ENCODE peak calls at places on chromosomes 7 and 10, in six cellular contexts. F is ovary, A is body of pancreas, X is HCT116, Q is A549, H is gastrocnemius medialis. Y is an unnamed sample.

GRCh38 chr10:103265712-103266329 is 11.1 kb upstream of the INA start:
- DNase-seq in H (no peak), F (peak), X (peak), A (peak), Q (peak), Y (no peak)

GRCh38 chr10:115909037-115909436 is 364.0 kb downstream of the GFRA1 start:
- DNase-seq in H (no peak), F (no peak), X (no peak), A (no peak), Q (no peak), Y (no peak)

GRCh38 chr7:156666368-156667109 is 26.0 kb downstream of the RNF32 start:
- DNase-seq in A (no peak), X (no peak), F (no peak), H (no peak), Q (no peak), Y (no peak)

GRCh38 chr7:33725641-33726040 is 179.7 kb upstream of the BMPER start:
- DNase-seq in F (no peak), H (no peak), Q (no peak), X (no peak), A (no peak), Y (no peak)

GRCh38 chr10:90977855-90978486 is 57.1 kb upstream of the ANKRD1 start:
- DNase-seq in F (no peak), X (no peak), A (no peak), H (no peak), Q (no peak), Y (no peak)

GRCh38 chr7:108650487-108650886 is 80.8 kb downstream of the DNAJB9 start:
- DNase-seq in F (no peak), H (no peak), A (no peak), X (no peak), Q (no peak), Y (no peak)

GRCh38 chr10:63165249-63165648 is 32.1 kb downstream of the NRBF2 start:
- DNase-seq in F (no peak), X (no peak), A (no peak), H (no peak), Q (no peak), Y (no peak)

GRCh38 chr7:151756076-151756731 is 120.7 kb downstream of the PRKAG2 start:
- DNase-seq in X (peak), H (no peak), A (no peak), Q (no peak), F (no peak), Y (no peak)

GRCh38 chr10:75099952-75100763 is 11.3 kb upstream of the SAMD8 start:
- DNase-seq in A (peak), Q (peak), X (peak), F (peak), H (peak), Y (peak)

GRCh38 chr10:100183482-100183881 is 2.3 kb downstream of the ERLIN1 start:
- DNase-seq in X (no peak), F (no peak), Q (no peak), H (no peak), A (no peak), Y (no peak)

GRCh38 chr7:33926535-33926934 is 21.2 kb downstream of the BMPER start:
- DNase-seq in Q (no peak), X (no peak), A (no peak), F (no peak), H (no peak), Y (no peak)

GRCh38 chr10:14757394-14757793 is 17.3 kb downstream of the FAM107B start:
- DNase-seq in A (no peak), X (no peak), H (no peak), Q (no peak), F (no peak), Y (no peak)

GRCh38 chr10:128934492-128934891 is 532.5 kb upstream of the MGMT start:
- DNase-seq in A (no peak), X (no peak), Q (no peak), F (no peak), H (no peak), Y (no peak)

GRCh38 chr10:125259651-125260050 is 99.3 kb upstream of the CTBP2 start:
- DNase-seq in F (no peak), Q (no peak), A (no peak), H (no peak), X (no peak), Y (no peak)

GRCh38 chr10:47026301-47027107 is 115.3 kb downstream of the PTPN20 start:
- DNase-seq in Q (no peak), F (peak), A (peak), X (no peak), H (no peak), Y (peak)

GRCh38 chr7:73992104-73992562 is 35.8 kb upstream of the ELN start:
- DNase-seq in Q (no peak), F (peak), X (no peak), H (no peak), A (peak), Y (no peak)

GRCh38 chr10:48468866-48469511 is 135.9 kb downstream of the ARHGAP22 start:
- DNase-seq in Q (no peak), X (no peak), F (peak), A (no peak), H (no peak), Y (no peak)

GRCh38 chr7:126286317-126286716 is 966.4 kb downstream of the GRM8 start:
- DNase-seq in A (no peak), Q (no peak), X (no peak), H (no peak), F (no peak), Y (no peak)

GRCh38 chr10:124123141-124123540 is 29.7 kb upstream of the CHST15 start:
- DNase-seq in Q (no peak), A (no peak), X (no peak), H (no peak), F (no peak), Y (no peak)

GRCh38 chr7:40880581-40880980 is 745.8 kb downstream of the SUGCT start:
- DNase-seq in F (no peak), H (no peak), A (no peak), Q (no peak), X (no peak), Y (no peak)

GRCh38 chr10:12785338-12785934 is 216.1 kb downstream of the CCDC3 start:
- DNase-seq in F (no peak), Q (no peak), H (no peak), X (no peak), A (no peak), Y (no peak)

GRCh38 chr7:91168766-91169518 is 95.3 kb upstream of the FZD1 start:
- DNase-seq in A (no peak), X (no peak), F (no peak), H (no peak), Q (no peak), Y (no peak)

GRCh38 chr7:148657929-148658328 is 40.8 kb upstream of the CUL1 start:
- DNase-seq in H (no peak), Q (no peak), X (no peak), F (no peak), A (no peak), Y (no peak)

GRCh38 chr7:151382079-151382885 is 27.6 kb downstream of the WDR86 start:
- DNase-seq in F (peak), Q (no peak), H (no peak), X (no peak), A (no peak), Y (no peak)

GRCh38 chr10:33267708-33268107 is 66.8 kb downstream of the NRP1 start:
- DNase-seq in X (no peak), F (no peak), H (no peak), Q (no peak), A (no peak), Y (no peak)

GRCh38 chr7:12550956-12551355 is 19.6 kb upstream of the SCIN start:
- DNase-seq in F (no peak), X (no peak), A (no peak), H (no peak), Q (no peak), Y (no peak)

GRCh38 chr10:113541554-113541902 is 11.3 kb upstream of the HABP2 start:
- DNase-seq in F (no peak), H (no peak), A (no peak), Q (no peak), X (no peak), Y (no peak)

GRCh38 chr10:86265236-86265876 is 101.2 kb downstream of the GRID1 start:
- DNase-seq in H (no peak), X (no peak), A (no peak), Q (no peak), F (no peak), Y (no peak)

GRCh38 chr10:47101807-47102206 is 190.6 kb downstream of the PTPN20 start:
- DNase-seq in F (no peak), X (no peak), Q (no peak), H (no peak), A (no peak), Y (no peak)

GRCh38 chr7:149731207-149731955 is 42.0 kb downstream of the ZNF467 start:
- DNase-seq in A (no peak), H (no peak), F (no peak), Q (no peak), X (no peak), Y (no peak)

GRCh38 chr7:158026636-158027265 is 560.9 kb downstream of the PTPRN2 start:
- DNase-seq in F (no peak), X (no peak), H (no peak), A (no peak), Q (no peak), Y (no peak)

GRCh38 chr10:36188054-36188453 is 546.0 kb upstream of the FZD8 start:
- DNase-seq in Q (no peak), X (no peak), H (no peak), F (no peak), A (no peak), Y (no peak)

GRCh38 chr10:128203028-128203427 is 76.8 kb upstream of the MKI67 start:
- DNase-seq in Q (no peak), H (no peak), A (no peak), F (no peak), X (no peak), Y (no peak)

GRCh38 chr7:706721-707120 is 19.8 kb upstream of the DNAAF5 start:
- DNase-seq in F (peak), X (no peak), Q (no peak), H (no peak), A (no peak), Y (no peak)

GRCh38 chr7:132784406-132784805 is 208.1 kb upstream of the PLXNA4 start:
- DNase-seq in H (no peak), Q (no peak), A (no peak), F (no peak), X (no peak), Y (no peak)

GRCh38 chr7:142248166-142249160 is 9.4 kb downstream of the PRSS58 start:
- DNase-seq in A (no peak), H (no peak), X (no peak), Q (no peak), F (no peak), Y (no peak)

DNA sequence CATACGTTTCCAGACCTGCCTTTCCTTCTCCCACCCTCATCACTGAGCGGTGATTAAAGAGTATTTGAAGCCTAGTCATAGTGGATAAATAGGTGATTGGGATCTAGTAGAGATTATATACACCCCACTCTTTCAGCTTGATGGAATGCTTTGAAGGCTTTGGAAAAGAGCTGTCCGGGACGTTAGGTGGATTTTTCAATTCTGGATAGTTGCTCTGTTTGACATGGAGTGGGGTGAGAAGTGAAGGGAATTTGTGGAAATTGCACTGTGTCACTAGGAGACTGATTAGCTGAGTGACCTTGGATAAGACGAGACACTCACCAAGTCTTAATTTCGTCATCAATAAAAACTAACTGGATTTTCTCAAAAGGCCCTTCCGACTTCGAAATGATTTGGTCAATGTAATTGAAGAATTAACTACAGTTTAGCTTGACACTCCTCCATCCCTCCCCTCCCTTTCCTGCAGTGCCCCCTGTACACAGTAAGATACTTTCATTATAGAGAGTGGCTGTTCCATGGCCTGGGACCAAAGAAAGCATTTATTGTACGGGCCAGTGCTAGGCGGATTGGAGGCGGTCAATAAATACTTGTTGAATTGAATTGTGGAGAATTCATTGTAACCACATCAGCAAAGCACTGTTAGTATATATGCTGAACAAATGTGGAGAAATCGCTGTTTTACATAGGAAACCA is 959 bp downstream of the ZKSCAN1 start:
- DNase-seq in Q (no peak), A (no peak), H (no peak), X (no peak), F (peak), Y (no peak)
- TF ChIP-seq POLR2A in Q (no peak), A (peak), H (no peak), X (no peak), F (no peak), Y (no peak)

GRCh38 chr7:88586219-88586618 is 173.3 kb upstream of the ZNF804B start:
- DNase-seq in H (no peak), X (no peak), Q (no peak), F (no peak), A (no peak), Y (no peak)
- H3K4me3 ChIP-seq in H (no peak), X (no peak), Q (no peak), F (no peak), A (no peak), Y (no peak)

DNA sequence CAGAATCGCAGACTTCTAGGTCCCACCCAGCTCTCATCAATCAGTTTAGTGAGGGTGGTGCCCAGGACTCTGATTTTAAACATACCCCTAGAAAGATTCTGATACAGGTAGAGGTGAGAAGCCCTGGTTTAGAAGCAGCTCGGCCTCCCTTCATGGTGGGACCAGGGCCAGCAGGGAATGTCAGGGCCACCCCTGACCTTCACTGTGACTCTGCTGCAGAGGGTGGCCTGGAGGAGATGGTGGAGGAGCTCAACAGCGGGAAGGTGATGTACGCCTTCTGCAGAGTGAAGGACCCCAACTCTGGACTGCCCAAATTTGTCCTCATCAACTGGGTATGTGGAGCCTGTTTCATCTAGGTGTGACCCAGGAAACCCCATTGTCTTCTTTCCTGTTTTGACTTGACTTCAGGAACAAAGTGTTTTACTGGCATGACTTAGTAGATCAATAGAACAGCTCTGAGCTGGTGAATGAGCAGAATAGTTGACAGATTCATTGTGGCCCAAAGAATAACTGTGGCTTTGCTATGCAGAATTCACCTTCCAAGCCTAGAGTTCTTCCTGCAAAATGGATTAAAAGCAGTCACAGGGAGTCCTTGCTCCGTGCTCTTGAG is 7.2 kb downstream of the DBNL start:
- DNase-seq in A (no peak), F (peak), H (no peak), Q (no peak), X (no peak), Y (peak)
- TF ChIP-seq POLR2A in A (no peak), F (no peak), H (no peak), Q (no peak), X (no peak), Y (no peak)

DNA sequence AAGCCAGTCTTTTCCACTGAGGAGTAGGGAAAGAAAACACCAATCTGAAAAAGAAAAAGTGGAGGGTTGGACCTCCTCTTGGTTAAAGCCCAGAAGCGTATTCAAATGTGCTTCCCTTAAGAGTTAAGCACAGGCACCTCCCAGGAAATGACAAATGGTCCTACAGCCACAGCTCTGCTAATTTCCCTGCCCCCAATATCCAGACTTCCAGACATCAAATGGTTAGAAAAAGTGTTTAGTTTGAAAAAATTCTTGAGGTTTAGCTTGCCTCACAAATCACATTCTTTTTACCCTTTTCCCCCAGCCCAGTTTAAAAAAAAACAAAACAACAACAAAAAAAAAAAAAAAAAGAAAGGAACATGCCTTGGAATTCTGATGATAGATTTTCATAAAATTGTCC is 19.0 kb upstream of the COL1A2 start:
- DNase-seq in H (no peak), A (no peak), Q (no peak), X (no peak), F (no peak), Y (no peak)
- H3K4me3 ChIP-seq in H (peak), A (no peak), Q (no peak), X (no peak), F (no peak), Y (no peak)

GRCh38 chr7:138458576-138459234 is 1.4 kb upstream of the TRIM24 start:
- DNase-seq in Q (no peak), H (no peak), X (no peak), A (no peak), F (no peak), Y (no peak)
- TF ChIP-seq POLR2A in Q (no peak), H (no peak), X (no peak), A (no peak), F (no peak), Y (no peak)

GRCh38 chr7:29807179-29807841 is 1.0 kb downstream of the WIPF3 start:
- DNase-seq in F (peak), H (peak), X (peak), Q (peak), A (peak), Y (peak)
- H3K4me3 ChIP-seq in F (peak), H (peak), X (peak), Q (peak), A (peak), Y (peak)

GRCh38 chr7:23244335-23244635 is 2.3 kb upstream of the GPNMB start:
- DNase-seq in F (no peak), A (no peak), Q (no peak), X (no peak), H (no peak), Y (no peak)

GRCh38 chr7:23247602-23248335 is 1.2 kb downstream of the GPNMB start:
- DNase-seq in A (no peak), Q (no peak), F (peak), H (peak), X (no peak), Y (peak)

GRCh38 chr7:23249486-23249885 is 2.9 kb downstream of the GPNMB start:
- DNase-seq in F (no peak), H (no peak), Q (no peak), X (no peak), A (no peak), Y (no peak)

GRCh38 chr7:23247101-23247601 is 576 bp downstream of the GPNMB start:
- DNase-seq in H (no peak), X (no peak), A (no peak), F (no peak), Q (no peak), Y (no peak)

DNA sequence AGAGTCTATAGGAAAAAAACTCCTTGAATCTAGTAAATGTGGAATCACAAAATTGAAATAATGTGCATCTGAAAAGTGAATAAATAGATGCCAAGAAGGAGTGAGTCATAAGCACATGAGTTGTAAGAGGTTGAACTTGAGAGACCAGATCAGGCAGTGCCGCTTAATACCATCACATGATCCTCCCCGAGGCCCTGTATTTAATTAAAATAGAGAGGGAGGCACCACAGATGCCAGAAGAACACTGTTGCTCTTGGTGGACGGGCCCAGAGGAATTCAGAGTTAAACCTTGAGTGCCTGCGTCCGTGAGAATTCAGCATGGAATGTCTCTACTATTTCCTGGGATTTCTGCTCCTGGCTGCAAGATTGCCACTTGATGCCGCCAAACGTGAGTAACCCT is at the start of gene GPNMB:
- DNase-seq in F (no peak), A (no peak), H (peak), Q (no peak), X (no peak), Y (no peak)
- TF ChIP-seq POLR2A in F (no peak), A (peak), H (peak), Q (no peak), X (no peak), Y (peak)

Y was measured in right lobe of liver.